ENCODE peak calls at places on chromosomes 5 and 9, in six cellular contexts. K is kidney, F is HepG2, H is heart right ventricle, P is mammary epithelial cell, E is heart left ventricle. R is an unnamed sample. For H3K4me1, the result is how much of the 10 kb centered on the place peaks cover.

GRCh38 chr5:78797945-78798731 is 149.6 kb upstream of the LHFPL2 start:
- DNase-seq in K (no peak), F (no peak), H (no peak), P (no peak), E (no peak), R (no peak)

GRCh38 chr5:169161022-169161680 is 139.8 kb downstream of the SLIT3 start:
- DNase-seq in K (peak), F (no peak), H (peak), P (peak), E (peak), R (peak)

GRCh38 chr5:154878642-154879335 is 20.4 kb downstream of the CNOT8 start:
- DNase-seq in K (no peak), F (no peak), H (no peak), P (peak), E (no peak), R (no peak)

GRCh38 chr5:17882760-17883488 is 248.7 kb downstream of the TAF11L14 start:
- DNase-seq in K (no peak), F (no peak), H (no peak), P (peak), E (no peak), R (no peak)

GRCh38 chr5:142322403-142322746 is 2.4 kb downstream of the SPRY4 start:
- DNase-seq in K (no peak), F (no peak), H (no peak), P (no peak), E (no peak), R (no peak)

GRCh38 chr5:121189569-121190305 is 661.9 kb upstream of the FTMT start:
- DNase-seq in K (no peak), F (no peak), H (no peak), P (no peak), E (no peak), R (peak)

GRCh38 chr9:109816490-109816889 is 36.5 kb downstream of the PALM2AKAP2 start:
- DNase-seq in K (no peak), F (peak), H (no peak), P (peak), E (no peak), R (no peak)

GRCh38 chr5:89028579-89029272 is 145.7 kb upstream of the MEF2C start:
- DNase-seq in K (no peak), F (no peak), H (no peak), P (peak), E (no peak), R (no peak)

GRCh38 chr9:90827181-90827866 is 25.7 kb downstream of the SYK start:
- DNase-seq in K (no peak), F (no peak), H (no peak), P (no peak), E (no peak), R (no peak)

GRCh38 chr9:94912700-94913249 is 186.3 kb downstream of the AOPEP start:
- DNase-seq in K (no peak), F (peak), H (no peak), P (peak), E (no peak), R (no peak)

DNA sequence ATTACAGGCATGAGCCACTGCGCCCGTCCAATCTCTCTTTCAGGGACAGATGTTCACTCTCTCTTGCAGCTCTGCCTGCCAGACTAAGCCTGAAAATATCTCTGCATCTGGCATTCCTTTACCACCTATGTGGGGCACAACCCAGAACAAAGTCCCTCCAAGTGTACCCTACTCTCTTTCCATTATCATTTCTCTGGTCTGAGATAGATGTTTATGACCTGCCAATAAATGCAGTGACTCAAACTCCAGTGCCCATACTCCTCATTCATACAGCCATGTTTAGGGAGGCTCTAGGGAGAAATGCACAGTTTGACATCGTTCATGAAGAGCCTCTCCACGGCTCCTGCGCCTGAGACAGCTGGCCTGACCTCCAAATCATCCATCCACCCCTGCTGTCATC is at the start of gene BTNL3:
- DNase-seq in K (no peak), F (no peak), H (no peak), P (no peak), E (no peak), R (no peak)
- H3K4me3 ChIP-seq in K (no peak), F (no peak), H (no peak), P (no peak), E (no peak), R (peak)

DNA sequence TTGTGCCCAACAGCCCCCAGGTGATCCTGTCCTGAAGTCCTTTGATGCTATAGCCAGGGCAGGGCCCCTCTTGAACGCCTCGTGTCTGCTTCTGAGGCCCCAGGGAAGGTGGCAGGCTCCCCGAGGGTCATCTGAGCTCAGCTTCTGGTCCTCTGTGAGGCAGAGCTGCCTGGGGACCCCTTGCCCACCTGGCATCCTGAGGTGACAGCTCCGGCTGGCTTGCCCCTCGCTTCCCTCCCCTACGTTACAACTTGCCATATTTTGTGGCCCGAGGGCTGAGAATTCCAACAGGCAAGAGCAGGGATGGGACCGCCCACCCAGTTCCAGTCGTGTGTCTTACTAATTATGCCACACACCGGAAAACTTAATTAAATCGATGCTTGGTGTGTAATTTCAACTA is 220.8 kb upstream of the IER5L start:
- DNase-seq in K (peak), F (no peak), H (no peak), P (no peak), E (no peak), R (no peak)
- H3K4me1 ChIP-seq in K (under half), F (under half), H (under half), P (under half), E (under half), R (under half)

GRCh38 chr5:158758666-158759065 is 341.1 kb downstream of the EBF1 start:
- DNase-seq in K (no peak), F (no peak), H (no peak), P (no peak), E (no peak), R (no peak)

GRCh38 chr5:158755971-158756370 is 343.7 kb downstream of the EBF1 start:
- DNase-seq in K (no peak), F (no peak), H (no peak), P (no peak), E (no peak), R (no peak)

GRCh38 chr5:158759276-158759675 is 340.4 kb downstream of the EBF1 start:
- DNase-seq in K (no peak), F (no peak), H (no peak), P (no peak), E (no peak), R (no peak)

GRCh38 chr5:158755221-158755620 is 344.5 kb downstream of the EBF1 start:
- DNase-seq in K (no peak), F (no peak), H (no peak), P (no peak), E (no peak), R (no peak)

DNA sequence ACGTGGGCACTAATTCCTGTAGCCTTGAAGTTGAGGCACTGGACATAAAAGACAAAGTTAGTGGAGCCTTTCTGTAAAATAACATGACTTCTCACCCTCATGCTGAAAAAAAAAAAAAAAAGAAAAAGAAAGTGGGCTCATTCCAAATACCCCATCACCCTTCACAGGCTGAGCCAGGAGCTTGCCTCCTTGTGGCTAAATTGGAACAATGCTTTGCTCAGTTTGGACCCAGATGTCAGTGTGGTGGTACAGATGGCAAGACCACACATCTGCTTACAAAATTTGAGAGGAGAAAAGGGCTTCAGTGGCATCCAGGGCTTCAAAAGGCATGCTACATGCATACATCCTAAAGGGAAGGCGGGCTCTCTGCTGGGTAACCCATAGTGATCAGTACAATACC is 342.8 kb downstream of the EBF1 start:
- DNase-seq in K (no peak), F (no peak), H (no peak), P (no peak), E (no peak), R (no peak)
- TF ChIP-seq CTCF in K (no peak), F (no peak), H (no peak), P (no peak), E (no peak), R (no peak)

DNA sequence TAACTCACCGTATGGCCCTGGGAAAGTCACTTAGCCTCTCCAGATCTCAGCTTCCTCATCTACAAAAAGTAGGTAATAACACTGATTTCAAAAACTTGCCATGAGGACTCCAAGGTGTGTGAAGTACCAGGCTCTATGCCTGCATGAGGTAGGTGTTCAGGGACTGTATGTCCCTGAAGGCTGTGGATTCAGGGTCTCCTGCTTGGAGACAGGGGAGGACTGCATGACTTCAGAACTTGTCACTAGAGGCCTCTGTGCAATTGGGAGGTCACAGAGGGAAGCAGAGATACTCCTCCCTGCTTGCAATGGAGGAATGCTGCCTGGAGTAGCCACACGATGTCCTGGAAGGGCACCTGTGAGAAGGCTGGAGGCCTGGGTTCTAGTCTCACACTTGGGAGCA is 2.2 kb downstream of the PDGFRB start:
- DNase-seq in K (no peak), F (no peak), H (no peak), P (no peak), E (no peak), R (no peak)
- H3K4me3 ChIP-seq in K (peak), F (no peak), H (peak), P (no peak), E (peak), R (peak)

DNA sequence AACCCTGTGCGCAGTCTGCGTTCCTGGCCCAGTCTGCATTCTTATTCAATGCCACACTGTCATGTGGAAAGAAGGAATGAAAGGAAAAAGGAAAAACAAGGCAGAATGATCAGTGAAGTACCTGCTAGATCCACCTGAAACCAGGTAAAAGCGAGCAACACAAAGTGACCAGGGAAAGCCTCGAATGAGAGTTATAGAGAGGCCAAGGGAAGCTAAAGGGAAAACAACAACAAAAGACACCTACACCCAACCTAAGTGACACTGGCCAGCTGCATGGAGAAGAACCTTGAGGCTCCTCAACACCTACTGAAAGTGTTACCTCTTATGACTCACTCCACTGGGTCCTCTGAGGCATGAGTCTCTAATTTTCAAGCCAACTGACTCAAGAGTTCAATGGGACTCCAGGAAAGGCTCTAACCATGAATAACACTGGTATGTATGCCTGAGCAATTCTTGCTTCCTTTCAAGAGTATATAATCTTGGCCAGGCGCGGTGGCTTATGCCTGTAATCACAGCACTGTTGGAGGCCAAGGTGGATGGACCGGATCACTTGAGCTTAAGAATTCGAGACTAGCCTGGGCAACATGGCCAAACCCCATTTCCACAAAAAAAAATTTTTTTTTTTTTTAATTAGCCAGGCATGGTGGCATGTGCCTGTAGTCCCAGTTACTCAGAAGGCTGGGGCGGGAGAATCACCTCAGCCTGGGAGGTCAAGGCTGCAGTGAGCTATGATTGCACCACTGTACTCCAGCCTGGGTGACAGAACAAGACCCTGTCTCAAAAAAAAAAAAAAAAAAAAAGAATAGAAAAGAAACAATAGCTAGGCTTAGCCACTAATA is 29.0 kb downstream of the MTMR12 start:
- DNase-seq in K (no peak), F (no peak), H (no peak), P (peak), E (no peak), R (no peak)
- H3K4me1 ChIP-seq in K (under half), F (half or more), H (under half), P (under half), E (under half), R (under half)

GRCh38 chr9:131018621-131019020 is 9.6 kb downstream of the LAMC3 start:
- DNase-seq in K (no peak), F (peak), H (no peak), P (no peak), E (no peak), R (no peak)
- TF ChIP-seq CTCF in K (no peak), F (peak), H (no peak), P (peak), E (no peak), R (no peak)

DNA sequence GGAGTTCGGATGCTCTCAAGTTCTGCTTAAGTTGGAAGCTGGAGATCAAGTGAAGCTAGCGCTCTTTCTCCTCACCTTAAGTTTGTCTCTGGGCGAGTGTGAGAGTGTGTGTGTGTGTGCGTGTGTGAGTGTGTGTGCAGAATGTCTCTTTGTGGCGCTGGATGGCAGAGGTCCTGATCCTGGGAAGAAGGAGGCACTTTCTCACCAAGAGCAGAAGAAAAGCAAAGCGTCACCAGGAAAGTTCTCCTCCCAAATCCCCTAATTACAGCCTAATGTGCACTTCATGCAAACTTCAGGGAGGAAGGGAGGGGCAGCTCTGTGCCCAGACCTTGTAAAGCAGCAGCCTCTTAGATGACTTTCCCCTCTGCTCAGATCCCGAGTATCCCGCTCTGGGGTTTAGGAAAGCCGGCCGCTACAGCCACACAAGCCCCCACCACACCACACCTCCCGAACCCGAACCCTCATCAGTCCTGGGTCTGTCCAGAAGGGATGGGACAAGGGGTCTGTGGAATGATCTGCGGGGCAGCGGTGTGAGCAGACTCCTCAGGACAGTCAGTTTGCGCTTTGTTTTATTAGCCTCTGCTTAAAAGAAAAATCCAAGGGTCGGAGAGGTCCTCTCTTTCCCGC is at the start of gene HAPLN1:
- DNase-seq in K (no peak), F (no peak), H (no peak), P (no peak), E (peak), R (no peak)
- H3K4me3 ChIP-seq in K (peak), F (peak), H (no peak), P (no peak), E (peak), R (peak)

DNA sequence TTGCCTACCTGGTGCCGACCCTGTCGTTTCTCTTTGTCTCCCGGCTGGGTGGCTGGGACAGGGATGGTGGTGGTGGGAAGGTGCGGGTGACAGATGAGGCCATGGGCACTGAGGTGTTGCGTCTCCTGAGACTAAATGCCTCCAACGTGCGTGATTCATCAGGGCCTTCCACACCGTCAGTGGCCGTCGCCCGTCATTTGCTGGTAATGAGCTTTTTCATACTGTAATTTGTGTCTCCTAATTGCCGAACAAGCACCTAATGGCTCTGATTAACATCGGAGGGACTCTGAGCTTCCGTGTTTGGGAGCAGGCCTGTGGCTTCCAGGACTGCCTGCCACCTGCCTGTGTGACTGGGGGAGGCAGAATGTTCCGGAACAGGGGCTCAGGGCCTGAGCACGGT is 35.2 kb downstream of the RXRA start:
- DNase-seq in K (no peak), F (no peak), H (no peak), P (no peak), E (no peak), R (no peak)
- H3K4me1 ChIP-seq in K (half or more), F (half or more), H (half or more), P (half or more), E (under half), R (under half)

GRCh38 chr9:38659538-38659937 is 39.1 kb upstream of the ANKRD18A start:
- DNase-seq in K (no peak), F (no peak), H (no peak), P (no peak), E (no peak), R (no peak)

GRCh38 chr9:38668791-38669466 is 48.5 kb upstream of the ANKRD18A start:
- DNase-seq in K (no peak), F (no peak), H (no peak), P (no peak), E (no peak), R (no peak)

DNA sequence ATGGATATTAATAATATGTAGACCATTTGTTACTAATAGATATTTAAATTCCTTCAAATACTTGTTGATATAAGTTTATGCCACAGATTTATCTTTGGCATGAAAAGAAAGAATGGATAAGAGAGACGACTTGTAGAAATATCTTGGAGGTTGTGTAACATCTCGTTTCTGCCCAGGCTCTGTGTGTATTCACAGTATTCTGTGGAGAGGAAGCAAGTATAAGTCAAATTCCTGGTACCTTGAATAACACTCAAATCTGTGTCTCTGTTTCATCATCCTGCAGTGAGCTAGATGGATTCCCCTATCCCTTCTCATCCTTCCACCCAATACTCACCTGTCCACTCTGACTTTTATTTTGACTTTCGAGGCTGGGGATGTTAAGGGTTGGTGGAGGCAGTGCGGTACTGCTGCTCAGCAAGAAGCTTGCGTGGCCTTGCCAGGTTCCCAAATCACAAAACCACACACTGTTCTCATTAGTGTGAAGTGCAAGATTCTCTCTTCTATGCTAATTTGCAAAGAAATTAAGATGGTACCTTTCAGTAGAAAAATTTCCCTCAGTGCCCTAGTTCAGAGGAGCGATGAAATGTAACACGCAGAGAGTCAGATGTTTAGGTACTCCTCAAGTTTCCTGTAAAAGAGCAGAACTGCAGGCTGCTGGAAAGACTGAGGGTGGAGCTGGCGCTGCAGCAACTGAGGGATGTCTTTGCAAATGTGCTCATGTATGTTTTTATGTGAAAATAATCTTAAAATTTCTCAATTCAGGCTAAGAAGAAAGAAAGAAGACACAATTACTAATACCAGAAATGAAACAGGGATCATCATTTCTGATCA is 42.6 kb upstream of the ANKRD18A start:
- DNase-seq in K (no peak), F (no peak), H (no peak), P (no peak), E (no peak), R (no peak)
- TF ChIP-seq CTCF in K (no peak), F (no peak), H (no peak), P (peak), E (no peak), R (peak)

R was measured in tibial nerve.